ENCODE peak calls at places on chromosomes 6 and 20, in seven cellular contexts. One of them, this sample, is unnamed.

GRCh38 chr6:139863964-139864363 is 489.5 kb upstream of the CITED2 start:
- DNase-seq in cardiac fibroblast: no peak
- DNase-seq in fibroblast of pulmonary artery: no peak
- DNase-seq in left ventricle myocardium inferior: no peak
- DNase-seq in tibial artery: no peak
- DNase-seq in fibroblast of lung: no peak
- DNase-seq in RWPE2: no peak
- DNase-seq in this sample: no peak

GRCh38 chr20:56517211-56517610 is 7.3 kb upstream of the FAM209A start:
- DNase-seq in cardiac fibroblast: no peak
- DNase-seq in fibroblast of pulmonary artery: no peak
- DNase-seq in left ventricle myocardium inferior: no peak
- DNase-seq in tibial artery: no peak
- DNase-seq in fibroblast of lung: no peak
- DNase-seq in RWPE2: peak; percentile 57
- DNase-seq in this sample: no peak

GRCh38 chr6:119445666-119446622 is 96.4 kb upstream of the MAN1A1 start:
- DNase-seq in cardiac fibroblast: peak; percentile 73
- DNase-seq in fibroblast of pulmonary artery: peak; percentile 73
- DNase-seq in left ventricle myocardium inferior: no peak
- DNase-seq in tibial artery: no peak
- DNase-seq in fibroblast of lung: peak; percentile 68
- DNase-seq in RWPE2: no peak
- DNase-seq in this sample: no peak

GRCh38 chr6:111536888-111537287 is 53.9 kb upstream of the REV3L start:
- DNase-seq in cardiac fibroblast: peak; percentile 46
- DNase-seq in fibroblast of pulmonary artery: peak; percentile 44
- DNase-seq in left ventricle myocardium inferior: no peak
- DNase-seq in tibial artery: peak; percentile 42
- DNase-seq in fibroblast of lung: no peak
- DNase-seq in RWPE2: no peak
- DNase-seq in this sample: peak; percentile 36

GRCh38 chr6:104537185-104537584 is 322.5 kb downstream of the HACE1 start:
- DNase-seq in cardiac fibroblast: peak; percentile 46
- DNase-seq in fibroblast of pulmonary artery: peak; percentile 72
- DNase-seq in left ventricle myocardium inferior: no peak
- DNase-seq in tibial artery: no peak
- DNase-seq in fibroblast of lung: peak; percentile 68
- DNase-seq in RWPE2: no peak
- DNase-seq in this sample: no peak

GRCh38 chr6:105994522-105995402 is 91.4 kb upstream of the PRDM1 start:
- DNase-seq in cardiac fibroblast: peak; percentile 45
- DNase-seq in fibroblast of pulmonary artery: peak; percentile 49
- DNase-seq in left ventricle myocardium inferior: peak; percentile 41
- DNase-seq in tibial artery: peak; percentile 49
- DNase-seq in fibroblast of lung: peak; percentile 80
- DNase-seq in RWPE2: no peak
- DNase-seq in this sample: peak; percentile 35

GRCh38 chr20:53899351-53900167 is 170.8 kb downstream of the BCAS1 start:
- DNase-seq in cardiac fibroblast: peak; percentile 53
- DNase-seq in fibroblast of pulmonary artery: peak; percentile 58
- DNase-seq in left ventricle myocardium inferior: no peak
- DNase-seq in tibial artery: no peak
- DNase-seq in fibroblast of lung: peak; percentile 77
- DNase-seq in RWPE2: peak; percentile 92
- DNase-seq in this sample: peak; percentile 50

GRCh38 chr6:158058156-158058723 is 76.6 kb downstream of the SYNJ2 start:
- DNase-seq in cardiac fibroblast: peak; percentile 57
- DNase-seq in fibroblast of pulmonary artery: peak; percentile 39
- DNase-seq in left ventricle myocardium inferior: peak; percentile 1
- DNase-seq in tibial artery: peak; percentile 11
- DNase-seq in fibroblast of lung: peak; percentile 68
- DNase-seq in RWPE2: no peak
- DNase-seq in this sample: no peak

GRCh38 chr20:41509801-41510200 is 108.4 kb downstream of the CHD6 start:
- DNase-seq in cardiac fibroblast: peak; percentile 75
- DNase-seq in fibroblast of pulmonary artery: peak; percentile 66
- DNase-seq in left ventricle myocardium inferior: peak; percentile 52
- DNase-seq in tibial artery: peak; percentile 49
- DNase-seq in fibroblast of lung: peak; percentile 61
- DNase-seq in RWPE2: no peak
- DNase-seq in this sample: no peak

GRCh38 chr6:37788259-37788658 is 31.3 kb upstream of the ZFAND3 start:
- DNase-seq in cardiac fibroblast: no peak
- DNase-seq in fibroblast of pulmonary artery: no peak
- DNase-seq in left ventricle myocardium inferior: no peak
- DNase-seq in tibial artery: no peak
- DNase-seq in fibroblast of lung: no peak
- DNase-seq in RWPE2: no peak
- DNase-seq in this sample: no peak

GRCh38 chr6:84280639-84281038 is 53.2 kb upstream of the CEP162 start:
- DNase-seq in cardiac fibroblast: no peak
- DNase-seq in fibroblast of pulmonary artery: no peak
- DNase-seq in left ventricle myocardium inferior: no peak
- DNase-seq in tibial artery: no peak
- DNase-seq in fibroblast of lung: no peak
- DNase-seq in RWPE2: no peak
- DNase-seq in this sample: no peak

GRCh38 chr6:84282566-84282965 is 55.1 kb upstream of the CEP162 start:
- DNase-seq in cardiac fibroblast: peak; percentile 52
- DNase-seq in fibroblast of pulmonary artery: peak; percentile 43
- DNase-seq in left ventricle myocardium inferior: no peak
- DNase-seq in tibial artery: peak; percentile 27
- DNase-seq in fibroblast of lung: peak; percentile 33
- DNase-seq in RWPE2: no peak
- DNase-seq in this sample: no peak

GRCh38 chr6:84280030-84280429 is 52.6 kb upstream of the CEP162 start:
- DNase-seq in cardiac fibroblast: peak; percentile 11
- DNase-seq in fibroblast of pulmonary artery: no peak
- DNase-seq in left ventricle myocardium inferior: no peak
- DNase-seq in tibial artery: no peak
- DNase-seq in fibroblast of lung: no peak
- DNase-seq in RWPE2: no peak
- DNase-seq in this sample: no peak

DNA sequence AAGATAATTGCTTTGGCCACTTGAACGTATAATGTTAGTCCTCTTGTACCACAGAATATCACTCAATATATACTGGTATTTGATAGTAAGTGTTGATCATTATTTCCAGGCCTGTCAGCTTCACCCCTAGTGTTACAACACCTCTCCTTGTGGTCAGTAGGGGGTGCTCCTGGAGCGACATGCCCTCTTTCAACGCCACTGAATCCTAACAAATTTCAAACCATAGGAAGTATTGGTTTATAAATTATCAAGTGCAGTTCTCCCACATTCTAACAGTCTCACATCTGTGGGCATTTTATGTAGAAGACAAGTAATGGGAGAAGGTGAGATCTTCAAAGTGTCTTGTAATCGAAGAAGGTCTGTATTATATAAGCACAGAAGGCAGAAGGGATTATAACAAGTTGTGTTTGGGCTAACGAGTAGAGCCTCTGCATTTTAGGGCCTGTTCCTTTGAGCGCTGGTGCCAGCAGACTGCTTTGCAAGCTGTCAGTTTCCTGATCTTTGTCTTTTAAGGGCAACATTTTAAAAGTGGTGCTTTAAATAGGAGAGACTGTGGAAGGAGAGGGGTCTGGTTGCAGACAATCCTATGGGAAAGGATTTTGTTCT is 57.1 kb upstream of the CEP162 start:
- DNase-seq in cardiac fibroblast: peak; percentile 46
- DNase-seq in fibroblast of pulmonary artery: peak; percentile 41
- DNase-seq in left ventricle myocardium inferior: no peak
- DNase-seq in tibial artery: no peak
- DNase-seq in fibroblast of lung: peak; percentile 27
- DNase-seq in RWPE2: no peak
- DNase-seq in this sample: peak; percentile 12
- TF ChIP-seq CTCF in cardiac fibroblast: peak; percentile 40
- TF ChIP-seq CTCF in fibroblast of pulmonary artery: peak; percentile 52
- TF ChIP-seq CTCF in left ventricle myocardium inferior: no peak
- TF ChIP-seq CTCF in tibial artery: no peak
- TF ChIP-seq CTCF in fibroblast of lung: peak; percentile 25
- TF ChIP-seq CTCF in RWPE2: peak; percentile 27
- TF ChIP-seq CTCF in this sample: peak; percentile 57

GRCh38 chr6:35248300-35248699 is 11.2 kb upstream of the ZNF76 start:
- DNase-seq in cardiac fibroblast: no peak
- DNase-seq in fibroblast of pulmonary artery: peak; percentile 12
- DNase-seq in left ventricle myocardium inferior: no peak
- DNase-seq in tibial artery: no peak
- DNase-seq in fibroblast of lung: no peak
- DNase-seq in RWPE2: no peak
- DNase-seq in this sample: no peak

GRCh38 chr6:35244551-35244950 is 15.0 kb upstream of the ZNF76 start:
- DNase-seq in cardiac fibroblast: no peak
- DNase-seq in fibroblast of pulmonary artery: no peak
- DNase-seq in left ventricle myocardium inferior: no peak
- DNase-seq in tibial artery: no peak
- DNase-seq in fibroblast of lung: no peak
- DNase-seq in RWPE2: no peak
- DNase-seq in this sample: no peak

GRCh38 chr6:35251949-35252348 is 7.6 kb upstream of the ZNF76 start:
- DNase-seq in cardiac fibroblast: no peak
- DNase-seq in fibroblast of pulmonary artery: no peak
- DNase-seq in left ventricle myocardium inferior: no peak
- DNase-seq in tibial artery: no peak
- DNase-seq in fibroblast of lung: no peak
- DNase-seq in RWPE2: no peak
- DNase-seq in this sample: no peak

GRCh38 chr6:35248965-35249364 is 10.6 kb upstream of the ZNF76 start:
- DNase-seq in cardiac fibroblast: no peak
- DNase-seq in fibroblast of pulmonary artery: no peak
- DNase-seq in left ventricle myocardium inferior: no peak
- DNase-seq in tibial artery: no peak
- DNase-seq in fibroblast of lung: no peak
- DNase-seq in RWPE2: no peak
- DNase-seq in this sample: no peak

DNA sequence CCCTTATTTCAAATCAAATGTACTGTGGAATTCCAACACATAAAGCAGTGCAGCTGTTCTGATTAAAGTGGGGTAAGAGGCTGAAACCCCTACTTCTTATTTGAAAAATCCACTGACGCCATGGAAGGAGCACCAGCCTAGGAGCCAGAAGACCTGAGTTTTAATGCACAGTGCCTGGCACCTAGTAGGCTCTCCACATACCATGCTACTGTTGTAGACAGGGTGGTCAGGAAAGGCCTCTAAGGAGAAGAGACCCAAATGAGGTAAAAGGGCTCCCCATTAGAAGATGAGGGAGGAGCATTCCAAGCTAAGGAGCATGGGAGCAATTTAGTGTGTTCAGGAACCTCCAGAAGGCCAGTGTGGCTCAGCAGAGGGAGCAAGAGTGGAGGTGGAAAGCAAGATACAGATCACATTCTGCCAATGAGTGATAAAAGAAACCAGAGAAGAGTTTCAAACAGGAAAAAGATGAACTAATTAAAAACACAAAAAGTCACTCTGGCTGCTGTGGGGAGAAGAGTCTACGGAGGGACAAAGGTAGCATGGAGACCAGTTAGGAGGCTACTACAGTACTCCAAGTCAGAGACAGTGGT is 11.8 kb upstream of the ZNF76 start:
- DNase-seq in cardiac fibroblast: no peak
- DNase-seq in fibroblast of pulmonary artery: no peak
- DNase-seq in left ventricle myocardium inferior: no peak
- DNase-seq in tibial artery: no peak
- DNase-seq in fibroblast of lung: no peak
- DNase-seq in RWPE2: no peak
- DNase-seq in this sample: peak; percentile 46
- TF ChIP-seq CTCF in cardiac fibroblast: no peak
- TF ChIP-seq CTCF in fibroblast of pulmonary artery: no peak
- TF ChIP-seq CTCF in left ventricle myocardium inferior: no peak
- TF ChIP-seq CTCF in tibial artery: no peak
- TF ChIP-seq CTCF in fibroblast of lung: no peak
- TF ChIP-seq CTCF in RWPE2: no peak
- TF ChIP-seq CTCF in this sample: peak; percentile 23

GRCh38 chr6:11126876-11127275 is 15.4 kb upstream of the ERVFRD-1 start:
- DNase-seq in cardiac fibroblast: no peak
- DNase-seq in fibroblast of pulmonary artery: no peak
- DNase-seq in left ventricle myocardium inferior: no peak
- DNase-seq in tibial artery: no peak
- DNase-seq in fibroblast of lung: no peak
- DNase-seq in RWPE2: no peak
- DNase-seq in this sample: no peak

GRCh38 chr6:11121851-11122250 is 10.3 kb upstream of the ERVFRD-1 start:
- DNase-seq in cardiac fibroblast: peak; percentile 37
- DNase-seq in fibroblast of pulmonary artery: no peak
- DNase-seq in left ventricle myocardium inferior: no peak
- DNase-seq in tibial artery: no peak
- DNase-seq in fibroblast of lung: no peak
- DNase-seq in RWPE2: no peak
- DNase-seq in this sample: no peak

GRCh38 chr6:11120273-11121005 is 8.9 kb upstream of the ERVFRD-1 start:
- DNase-seq in cardiac fibroblast: peak; percentile 41
- DNase-seq in fibroblast of pulmonary artery: peak; percentile 55
- DNase-seq in left ventricle myocardium inferior: no peak
- DNase-seq in tibial artery: no peak
- DNase-seq in fibroblast of lung: peak; percentile 64
- DNase-seq in RWPE2: no peak
- DNase-seq in this sample: no peak

GRCh38 chr6:11122380-11122779 is 10.9 kb upstream of the ERVFRD-1 start:
- DNase-seq in cardiac fibroblast: no peak
- DNase-seq in fibroblast of pulmonary artery: no peak
- DNase-seq in left ventricle myocardium inferior: no peak
- DNase-seq in tibial artery: no peak
- DNase-seq in fibroblast of lung: no peak
- DNase-seq in RWPE2: no peak
- DNase-seq in this sample: no peak

DNA sequence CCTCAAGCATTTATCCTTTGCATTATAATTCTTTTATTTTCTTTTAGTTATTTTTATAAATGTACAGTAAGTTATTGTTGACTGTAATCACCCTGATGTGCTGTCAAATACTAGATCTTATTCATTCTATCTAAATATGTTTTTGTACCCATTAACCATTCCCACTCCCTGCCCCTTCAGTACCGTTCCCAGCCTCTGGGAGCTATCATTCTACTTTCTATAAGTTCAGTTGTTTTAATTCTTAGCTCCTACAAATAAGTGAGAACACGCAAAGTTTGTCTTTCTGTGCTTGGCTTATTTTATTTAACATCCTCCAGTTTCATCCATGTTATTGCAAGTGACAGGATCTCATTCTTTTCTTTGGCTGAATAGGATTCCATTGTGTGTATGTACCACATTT is 12.5 kb upstream of the ERVFRD-1 start:
- DNase-seq in cardiac fibroblast: no peak
- DNase-seq in fibroblast of pulmonary artery: no peak
- DNase-seq in left ventricle myocardium inferior: no peak
- DNase-seq in tibial artery: no peak
- DNase-seq in fibroblast of lung: no peak
- DNase-seq in RWPE2: no peak
- DNase-seq in this sample: no peak
- TF ChIP-seq CTCF in cardiac fibroblast: peak; percentile 27
- TF ChIP-seq CTCF in fibroblast of pulmonary artery: peak; percentile 18
- TF ChIP-seq CTCF in left ventricle myocardium inferior: no peak
- TF ChIP-seq CTCF in tibial artery: no peak
- TF ChIP-seq CTCF in fibroblast of lung: no peak
- TF ChIP-seq CTCF in RWPE2: no peak
- TF ChIP-seq CTCF in this sample: no peak

DNA sequence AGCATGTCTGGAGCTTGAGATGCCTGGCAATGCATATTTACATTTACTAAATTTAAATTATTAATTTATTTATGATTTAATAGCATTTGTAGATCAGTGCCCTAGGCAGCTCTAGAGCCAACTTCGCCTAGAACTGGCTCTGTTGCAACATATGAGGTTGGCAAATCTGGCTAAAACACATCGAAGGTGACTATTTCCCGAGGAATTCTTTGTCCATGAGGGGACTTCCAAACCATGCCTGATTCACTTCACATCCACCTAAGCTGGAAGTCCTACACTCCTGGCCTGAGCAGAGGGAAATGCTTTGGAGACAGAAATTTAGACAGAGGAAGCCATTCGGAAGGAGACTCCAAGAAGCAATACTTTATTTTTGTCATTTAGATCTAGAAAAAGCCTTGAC is 211.0 kb upstream of the ARG1 start:
- DNase-seq in cardiac fibroblast: no peak
- DNase-seq in fibroblast of pulmonary artery: no peak
- DNase-seq in left ventricle myocardium inferior: no peak
- DNase-seq in tibial artery: no peak
- DNase-seq in fibroblast of lung: no peak
- DNase-seq in RWPE2: no peak
- DNase-seq in this sample: no peak
- TF ChIP-seq CTCF in cardiac fibroblast: no peak
- TF ChIP-seq CTCF in fibroblast of pulmonary artery: no peak
- TF ChIP-seq CTCF in left ventricle myocardium inferior: no peak
- TF ChIP-seq CTCF in tibial artery: no peak
- TF ChIP-seq CTCF in fibroblast of lung: no peak
- TF ChIP-seq CTCF in RWPE2: no peak
- TF ChIP-seq CTCF in this sample: no peak